ENCODE peak calls at places on chromosomes 6 and 20, in seven cellular contexts. O is mesendoderm; X is activated CD8-positive, alpha-beta T cell treated with anti-CD3 and anti-CD28 coated beads for 36 hours; B is A549; T is glutamatergic neuron; V is posterior cingulate gyrus; A is ELF-1. Z is an unnamed sample.

GRCh38 chr20:63534831-63535651 is 2.1 kb downstream of the PTK6 start:
- DNase-seq in O (no peak), X (no peak), B (no peak), T (peak; percentile 40), V (peak; percentile 5), A (no peak), Z (no peak)

GRCh38 chr6:134744301-134744700 is 205.6 kb downstream of the ALDH8A1 start:
- DNase-seq in O (no peak), X (no peak), B (no peak), T (no peak), V (no peak), A (no peak), Z (no peak)

GRCh38 chr6:134416501-134417154 is 98.7 kb upstream of the SGK1 start:
- DNase-seq in O (no peak), X (no peak), B (no peak), T (no peak), V (no peak), A (no peak), Z (no peak)

GRCh38 chr6:56399250-56399671 is 151.9 kb upstream of the COL21A1 start:
- DNase-seq in O (peak; percentile 61), X (no peak), B (peak; percentile 7), T (no peak), V (no peak), A (peak; percentile 47), Z (no peak)

GRCh38 chr20:62312662-62312977 is 9.8 kb downstream of the ADRM1 start:
- DNase-seq in O (no peak), X (no peak), B (no peak), T (no peak), V (no peak), A (no peak), Z (no peak)

GRCh38 chr20:63652192-63652980 is 838 bp downstream of the STMN3 start:
- DNase-seq in O (peak; percentile 51), X (peak; percentile 51), B (no peak), T (peak; percentile 88), V (no peak), A (peak; percentile 32), Z (no peak)

GRCh38 chr20:48721324-48722001 is 106.3 kb downstream of the PREX1 start:
- DNase-seq in O (no peak), X (no peak), B (no peak), T (no peak), V (no peak), A (no peak), Z (peak; percentile 67)

GRCh38 chr6:136466789-136467585 is 83.2 kb downstream of the MAP7 start:
- DNase-seq in O (peak; percentile 17), X (no peak), B (no peak), T (no peak), V (no peak), A (no peak), Z (no peak)

GRCh38 chr6:168229368-168229752 is 90.2 kb downstream of the DACT2 start:
- DNase-seq in O (no peak), X (no peak), B (no peak), T (no peak), V (no peak), A (no peak), Z (no peak)

GRCh38 chr6:28053584-28053983 is 26.8 kb upstream of the ZNF165 start:
- DNase-seq in O (no peak), X (no peak), B (no peak), T (no peak), V (no peak), A (no peak), Z (no peak)

GRCh38 chr20:64107736-64108457 is 532 bp upstream of the NPBWR2 start:
- DNase-seq in O (no peak), X (no peak), B (no peak), T (peak; percentile 17), V (no peak), A (peak; percentile 4), Z (peak; percentile 84)

GRCh38 chr6:114339706-114340105 is 3.1 kb downstream of the HS3ST5 start:
- DNase-seq in O (no peak), X (no peak), B (no peak), T (no peak), V (no peak), A (no peak), Z (no peak)

GRCh38 chr6:1336246-1336843 is 24.4 kb downstream of the FOXQ1 start:
- DNase-seq in O (peak; percentile 78), X (peak; percentile 9), B (no peak), T (no peak), V (no peak), A (peak; percentile 71), Z (no peak)

GRCh38 chr6:90160013-90160412 is 136.6 kb downstream of the BACH2 start:
- DNase-seq in O (no peak), X (no peak), B (no peak), T (no peak), V (no peak), A (no peak), Z (no peak)

GRCh38 chr20:16147221-16147620 is 426.0 kb downstream of the KIF16B start:
- DNase-seq in O (no peak), X (no peak), B (no peak), T (no peak), V (no peak), A (no peak), Z (no peak)

GRCh38 chr6:124870611-124871201 is 91.5 kb upstream of the RNF217 start:
- DNase-seq in O (no peak), X (no peak), B (no peak), T (no peak), V (no peak), A (no peak), Z (no peak)

GRCh38 chr6:37483917-37484785 is 15.5 kb downstream of the CCDC167 start:
- DNase-seq in O (peak; percentile 48), X (peak; percentile 79), B (peak; percentile 55), T (peak; percentile 89), V (peak; percentile 68), A (peak; percentile 65), Z (no peak)

GRCh38 chr20:57986776-57987175 is 241.7 kb downstream of the ANKRD60 start:
- DNase-seq in O (no peak), X (no peak), B (no peak), T (peak; percentile 60), V (no peak), A (no peak), Z (no peak)

GRCh38 chr6:141335889-141336288 is 796.8 kb upstream of the GJE1 start:
- DNase-seq in O (no peak), X (no peak), B (no peak), T (no peak), V (no peak), A (no peak), Z (no peak)

GRCh38 chr20:31811796-31812728 is 7.1 kb upstream of the MYLK2 start:
- DNase-seq in O (no peak), X (no peak), B (no peak), T (no peak), V (no peak), A (no peak), Z (no peak)

GRCh38 chr6:86685230-86685797 is 252.0 kb upstream of the HTR1E start:
- DNase-seq in O (no peak), X (no peak), B (no peak), T (no peak), V (no peak), A (no peak), Z (no peak)

GRCh38 chr20:38146628-38147027 is 18.4 kb downstream of the TGM2 start:
- DNase-seq in O (no peak), X (no peak), B (no peak), T (no peak), V (no peak), A (no peak), Z (no peak)

GRCh38 chr6:139369568-139370046 is 4.8 kb downstream of the CITED2 start:
- DNase-seq in O (peak; percentile 75), X (peak; percentile 22), B (peak; percentile 14), T (no peak), V (no peak), A (peak; percentile 72), Z (no peak)

GRCh38 chr6:109008061-109008460 is 86.6 kb downstream of the SESN1 start:
- DNase-seq in O (no peak), X (no peak), B (no peak), T (no peak), V (no peak), A (no peak), Z (no peak)

GRCh38 chr6:15522026-15522425 is 140.8 kb downstream of the DTNBP1 start:
- DNase-seq in O (no peak), X (no peak), B (no peak), T (no peak), V (no peak), A (no peak), Z (no peak)

GRCh38 chr6:36104836-36105235 is 25.5 kb upstream of the MAPK13 start:
- DNase-seq in O (no peak), X (no peak), B (no peak), T (no peak), V (no peak), A (no peak), Z (no peak)

GRCh38 chr6:44667226-44667625 is 279.7 kb downstream of the CDC5L start:
- DNase-seq in O (peak; percentile 97), X (no peak), B (no peak), T (no peak), V (no peak), A (peak; percentile 90), Z (no peak)

GRCh38 chr6:125899726-125900182 is 56.8 kb upstream of the HINT3 start:
- DNase-seq in O (peak; percentile 46), X (no peak), B (peak; percentile 72), T (no peak), V (no peak), A (peak; percentile 32), Z (no peak)

GRCh38 chr6:148225871-148226270 is 116.8 kb upstream of the SASH1 start:
- DNase-seq in O (no peak), X (no peak), B (no peak), T (no peak), V (no peak), A (no peak), Z (no peak)

Z was measured in chondrocyte.